ENCODE peak calls at places on chromosome 6, in nine cellular contexts. A is GM23338, P is progenitor cell of endocrine pancreas, Y is Calu3, J is GM13976, H is mammary epithelial cell, N is GM10248, F is ovary, T is uterus. M is an unnamed sample.

GRCh38 chr6:43246301-43247114 is 3.2 kb downstream of the TTBK1 start:
- DNase-seq in P (peak), N (peak), Y (peak), H (no peak), J (peak), F (no peak), T (peak), A (peak), M (no peak)

GRCh38 chr6:165659945-165660862 is 2.8 kb downstream of the PDE10A start:
- DNase-seq in Y (peak), P (peak), H (no peak), J (no peak), A (peak), F (no peak), N (no peak), T (no peak), M (no peak)

GRCh38 chr6:1296542-1296941 is 15.4 kb upstream of the FOXQ1 start:
- DNase-seq in A (no peak), H (peak), P (no peak), T (no peak), N (no peak), J (no peak), Y (no peak), F (no peak), M (no peak)

GRCh38 chr6:27757307-27757706 is 154.9 kb downstream of the OR2B2 start:
- DNase-seq in P (peak), J (peak), H (no peak), T (peak), N (peak), Y (no peak), F (peak), A (peak), M (no peak)

GRCh38 chr6:126300735-126301134 is 39.2 kb upstream of the CENPW start:
- DNase-seq in T (no peak), N (peak), F (no peak), H (no peak), J (peak), P (no peak), A (no peak), Y (no peak), M (no peak)

GRCh38 chr6:6696867-6697531 is 108.5 kb downstream of the LY86 start:
- DNase-seq in Y (peak), P (peak), T (no peak), J (peak), N (peak), A (peak), F (peak), H (peak), M (no peak)

GRCh38 chr6:44044154-44044539 is 83.1 kb downstream of the MRPL14 start:
- DNase-seq in Y (no peak), J (no peak), N (no peak), P (no peak), F (no peak), A (no peak), H (no peak), T (no peak), M (no peak)

GRCh38 chr6:170053966-170054661 is 236.8 kb downstream of the DLL1 start:
- DNase-seq in Y (no peak), T (peak), J (no peak), F (no peak), N (no peak), H (no peak), P (no peak), A (no peak), M (no peak)

GRCh38 chr6:41974281-41974825 is 32.7 kb upstream of the CCND3 start:
- DNase-seq in Y (no peak), P (no peak), J (no peak), A (no peak), T (no peak), N (no peak), H (no peak), F (no peak), M (no peak)

GRCh38 chr6:53269827-53270226 is 78.9 kb downstream of the ELOVL5 start:
- DNase-seq in A (no peak), N (no peak), F (no peak), J (no peak), H (no peak), P (no peak), Y (no peak), T (no peak), M (no peak)

GRCh38 chr6:44202972-44203750 is 13.6 kb upstream of the MYMX start:
- DNase-seq in J (no peak), A (peak), Y (no peak), T (no peak), P (no peak), F (no peak), H (no peak), N (no peak), M (no peak)

GRCh38 chr6:19664878-19665715 is 172.1 kb upstream of the ID4 start:
- DNase-seq in A (no peak), Y (no peak), P (no peak), H (no peak), T (no peak), N (no peak), F (no peak), J (no peak), M (no peak)

GRCh38 chr6:132763269-132763668 is 5.6 kb upstream of the VNN2 start:
- DNase-seq in A (peak), H (no peak), F (no peak), T (no peak), N (peak), Y (peak), J (peak), P (no peak), M (no peak)

GRCh38 chr6:4560225-4561077 is 215.8 kb upstream of the CDYL start:
- DNase-seq in P (no peak), J (no peak), N (no peak), A (peak), F (no peak), H (no peak), Y (no peak), T (no peak), M (no peak)

GRCh38 chr6:20875369-20875963 is 341.2 kb downstream of the CDKAL1 start:
- DNase-seq in J (peak), F (peak), Y (peak), P (no peak), H (peak), T (no peak), N (no peak), A (no peak), M (peak)

GRCh38 chr6:36633915-36634314 is 39.8 kb downstream of the SRSF3 start:
- DNase-seq in H (no peak), J (no peak), Y (peak), A (no peak), N (no peak), F (peak), T (no peak), P (no peak), M (peak)

GRCh38 chr6:143232849-143233248 is 172.2 kb downstream of the AIG1 start:
- DNase-seq in Y (peak), P (peak), A (peak), N (peak), T (no peak), H (peak), F (no peak), J (peak), M (no peak)

GRCh38 chr6:43077981-43078411 is 1.9 kb downstream of the PTK7 start:
- DNase-seq in N (no peak), J (no peak), Y (no peak), F (no peak), P (no peak), A (no peak), T (peak), H (no peak), M (no peak)

GRCh38 chr6:132084811-132085509 is 133.8 kb upstream of the CCN2 start:
- DNase-seq in P (no peak), F (no peak), N (peak), Y (no peak), H (peak), J (peak), A (no peak), T (no peak), M (peak)

GRCh38 chr6:79421001-79421411 is 116.2 kb downstream of the LCA5 start:
- DNase-seq in H (peak), J (no peak), N (no peak), F (no peak), P (no peak), A (no peak), Y (no peak), T (no peak), M (peak)

GRCh38 chr6:12802440-12802839 is 85.9 kb downstream of the PHACTR1 start:
- DNase-seq in F (no peak), A (no peak), P (no peak), J (no peak), H (no peak), T (no peak), N (no peak), Y (no peak), M (no peak)

GRCh38 chr6:159871241-159871640 is 19.5 kb upstream of the MAS1 start:
- DNase-seq in J (no peak), A (no peak), F (no peak), T (no peak), H (no peak), N (no peak), Y (no peak), P (no peak), M (no peak)

GRCh38 chr6:127420558-127420957 is 38.6 kb downstream of the KIAA0408 start:
- DNase-seq in P (no peak), N (peak), T (peak), H (peak), J (peak), A (peak), F (peak), Y (peak), M (peak)

GRCh38 chr6:43876602-43877001 is 106.6 kb downstream of the VEGFA start:
- DNase-seq in H (no peak), Y (no peak), F (no peak), T (no peak), P (no peak), N (no peak), A (no peak), J (no peak), M (no peak)

GRCh38 chr6:168742146-168742782 is 301.3 kb downstream of the SMOC2 start:
- DNase-seq in T (no peak), H (no peak), Y (no peak), N (no peak), A (no peak), P (no peak), J (no peak), F (no peak), M (no peak)

GRCh38 chr6:148577687-148578488 is 168.9 kb upstream of the UST start:
- DNase-seq in N (peak), Y (peak), F (peak), H (peak), A (peak), T (peak), P (peak), J (peak), M (peak)

GRCh38 chr6:124659427-124659826 is 302.8 kb upstream of the RNF217 start:
- DNase-seq in J (no peak), Y (no peak), N (no peak), F (no peak), A (peak), T (no peak), P (no peak), H (no peak), M (no peak)
- TF ChIP-seq CTCF in J (no peak), Y (no peak), N (no peak), F (no peak), A (peak), T (no peak), P (no peak), H (no peak), M (no peak)

GRCh38 chr6:100228437-100229424 is 234.7 kb upstream of the MCHR2 start:
- DNase-seq in P (peak), N (peak), F (no peak), Y (peak), J (peak), T (peak), H (peak), A (peak), M (peak)
- TF ChIP-seq CTCF in P (peak), N (no peak), F (no peak), Y (no peak), J (peak), T (no peak), H (no peak), A (peak), M (peak)

DNA sequence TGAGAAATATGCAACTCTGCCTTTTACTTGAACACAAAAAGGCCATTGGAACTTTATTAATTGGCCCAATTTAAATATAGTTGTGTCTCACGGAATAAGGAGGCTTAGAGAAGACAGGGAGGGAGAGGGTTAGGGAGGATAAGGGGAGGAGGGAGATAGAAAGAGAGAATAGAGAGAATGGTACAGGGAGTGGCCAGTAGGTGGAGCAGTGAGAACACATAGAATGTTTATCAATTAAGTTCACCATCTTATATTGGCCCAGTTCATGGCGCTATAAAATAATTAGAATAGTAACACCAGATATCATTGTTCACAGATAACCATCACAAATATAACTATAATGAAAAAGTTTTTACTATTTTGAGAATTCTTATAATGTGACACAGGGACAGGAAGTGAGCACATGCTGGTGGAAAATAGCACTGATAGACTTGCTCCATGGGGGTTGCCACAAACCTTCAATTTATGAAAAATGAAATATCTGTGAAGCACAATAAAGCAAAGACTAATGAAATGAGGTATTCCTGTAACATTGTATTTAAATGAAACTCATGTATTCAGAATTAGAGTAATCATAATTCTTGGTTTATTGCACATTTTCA is 374.1 kb upstream of the MANEA start:
- DNase-seq in Y (peak), A (peak), N (peak), T (no peak), J (peak), P (no peak), H (peak), F (peak), M (peak)
- TF ChIP-seq CTCF in Y (peak), A (peak), N (peak), T (no peak), J (peak), P (peak), H (peak), F (peak), M (peak)

GRCh38 chr6:137133136-137133535 is 40.3 kb downstream of the IL22RA2 start:
- DNase-seq in F (no peak), N (no peak), T (no peak), J (no peak), H (no peak), A (peak), Y (no peak), P (no peak), M (no peak)

GRCh38 chr6:137134483-137134882 is 39.0 kb downstream of the IL22RA2 start:
- DNase-seq in T (no peak), J (no peak), Y (no peak), F (no peak), H (no peak), N (no peak), A (no peak), P (no peak), M (no peak)

DNA sequence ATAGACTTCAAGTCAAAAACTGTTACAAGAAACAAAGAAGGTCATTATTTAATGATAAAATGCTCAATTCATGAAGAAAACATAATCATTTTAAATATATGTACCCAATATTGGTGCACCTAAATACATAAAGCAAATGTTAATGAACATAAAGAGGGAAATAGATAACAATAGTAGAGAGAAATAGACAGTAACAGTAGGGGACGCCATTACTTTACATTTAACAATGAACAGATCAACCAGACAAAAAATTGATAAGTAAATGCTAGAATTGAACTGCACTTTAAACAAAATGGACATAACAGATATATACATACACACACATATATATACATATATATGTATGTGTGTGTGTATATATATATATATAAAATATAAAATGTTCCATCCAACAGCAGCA is 37.4 kb downstream of the IL22RA2 start:
- DNase-seq in P (no peak), A (no peak), N (no peak), J (no peak), F (no peak), H (no peak), Y (no peak), T (no peak), M (no peak)
- TF ChIP-seq CTCF in P (no peak), A (no peak), N (no peak), J (no peak), F (no peak), H (peak), Y (no peak), T (no peak), M (peak)

GRCh38 chr6:158496700-158497099 is 63.2 kb upstream of the TMEM181 start:
- DNase-seq in P (no peak), Y (no peak), N (no peak), H (no peak), T (no peak), A (peak), F (no peak), J (no peak), M (no peak)
- TF ChIP-seq CTCF in P (no peak), Y (no peak), N (peak), H (no peak), T (no peak), A (peak), F (no peak), J (no peak), M (no peak)

DNA sequence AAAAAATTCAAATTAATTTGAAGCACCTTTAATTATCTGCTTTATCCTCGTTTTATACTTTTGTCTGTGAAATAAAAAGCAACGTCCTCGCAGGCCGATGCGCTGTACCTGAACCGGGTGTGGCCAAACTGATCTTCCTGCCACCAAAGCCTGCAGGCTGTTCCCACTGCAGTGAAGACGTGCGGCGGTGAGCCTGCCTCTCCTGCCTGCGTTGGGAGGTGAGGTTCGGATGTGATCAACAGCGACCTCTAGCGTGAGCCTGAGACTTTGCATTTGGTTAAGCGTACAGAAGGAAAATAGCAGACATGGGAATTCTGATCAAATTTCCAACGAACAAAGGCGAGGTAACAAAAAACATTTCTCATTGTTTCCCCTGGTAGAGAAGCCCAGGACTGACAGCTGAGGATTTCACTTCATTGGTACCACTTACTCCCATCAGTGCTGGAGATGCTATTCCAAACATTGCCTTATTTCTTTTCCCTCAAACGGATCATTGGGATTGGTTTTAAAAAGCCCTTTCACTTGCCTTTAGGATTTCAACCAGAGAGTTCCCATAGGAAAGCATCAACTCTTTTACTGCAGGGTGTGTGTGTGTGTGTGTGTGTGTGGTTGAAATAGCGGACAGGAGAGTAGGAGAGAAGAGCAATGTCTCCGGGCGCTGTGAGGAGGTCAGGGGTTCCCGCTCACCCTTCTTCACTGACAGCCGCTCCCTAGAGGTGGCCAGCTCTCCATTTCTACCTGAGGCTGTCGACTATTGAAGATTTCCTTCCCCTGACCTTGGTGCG is 56.6 kb upstream of the CCN6 start:
- DNase-seq in N (peak), A (peak), T (peak), P (peak), J (peak), F (peak), Y (peak), H (peak), M (peak)
- TF ChIP-seq CTCF in N (peak), A (peak), T (peak), P (peak), J (peak), F (peak), Y (peak), H (peak), M (peak)

GRCh38 chr6:16872543-16873230 is 111.4 kb upstream of the ATXN1 start:
- DNase-seq in A (peak), F (no peak), T (no peak), P (no peak), Y (no peak), H (no peak), N (no peak), J (no peak), M (no peak)
- TF ChIP-seq CTCF in A (peak), F (no peak), T (no peak), P (no peak), Y (no peak), H (peak), N (peak), J (no peak), M (peak)

DNA sequence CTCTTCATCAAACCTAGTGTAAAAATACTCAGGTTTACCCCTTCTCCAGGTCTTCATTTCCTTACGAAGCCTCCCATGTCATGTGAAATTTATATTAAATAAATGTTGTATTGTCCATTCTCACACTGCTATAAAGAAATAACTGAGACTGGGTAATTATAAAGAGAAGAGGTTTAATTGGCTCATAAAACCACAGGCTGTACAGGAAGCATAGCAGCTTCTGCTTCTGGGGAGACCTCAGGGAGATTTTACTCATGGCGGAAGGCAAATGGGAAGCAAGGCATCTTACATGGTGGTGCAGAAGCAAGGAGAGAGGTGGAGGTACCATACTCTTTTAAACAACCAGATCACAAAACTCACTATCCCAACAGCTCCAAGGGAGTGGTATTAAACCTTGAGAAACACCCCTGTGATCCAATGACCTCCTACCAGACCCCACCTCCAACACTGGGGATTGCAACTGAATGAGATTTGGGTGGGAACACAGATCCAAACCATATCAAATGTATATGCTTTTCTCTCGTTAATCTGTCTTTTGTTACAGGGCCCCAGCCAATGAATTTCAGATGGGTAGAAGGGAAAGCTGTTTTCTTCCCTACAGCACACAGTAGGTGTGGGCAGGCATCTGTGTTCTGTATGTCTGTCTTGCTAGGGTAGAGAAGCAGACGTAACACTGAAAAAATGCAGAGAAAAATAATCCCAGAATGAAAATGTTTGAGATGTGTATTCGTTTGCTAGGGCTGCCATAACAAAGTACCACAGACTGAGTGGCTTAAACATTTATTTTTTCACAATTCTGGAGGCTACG is 88.0 kb upstream of the BTN3A2 start:
- DNase-seq in H (no peak), T (no peak), J (no peak), Y (no peak), F (no peak), N (no peak), A (no peak), P (no peak), M (no peak)
- TF ChIP-seq CTCF in H (no peak), T (no peak), J (no peak), Y (no peak), F (no peak), N (no peak), A (no peak), P (no peak), M (no peak)